ENCODE peak calls at places on chromosomes 1 and 21, in five cellular contexts. B is astrocyte; P is NCI-H2081; F is effector CD4-positive, alpha-beta T cell; V is GM04504. T is an unnamed sample.
A peak's percentile ranks its signal among the peaks of the same experiment; 100 is the strongest.

GRCh38 chr1:161044908-161045748 is 649 bp downstream of the USF1 start:
- DNase-seq in B (peak; percentile 53), V (peak; percentile 26), P (peak; percentile 78), F (peak; percentile 49), T (peak; percentile 86)

GRCh38 chr1:34900775-34901502 is 28.5 kb downstream of the DLGAP3 start:
- DNase-seq in B (no peak), F (no peak), P (no peak), V (no peak), T (no peak)

GRCh38 chr21:25735895-25736597 is 1.3 kb downstream of the GABPA start:
- DNase-seq in P (peak; percentile 16), V (peak; percentile 10), B (peak; percentile 42), F (no peak), T (no peak)

GRCh38 chr1:205986291-205986690 is 16.9 kb downstream of the RAB7B start:
- DNase-seq in V (no peak), P (no peak), B (no peak), F (no peak), T (no peak)

GRCh38 chr1:44646276-44646675 is 28.0 kb downstream of the TMEM53 start:
- DNase-seq in V (no peak), P (no peak), F (no peak), B (peak; percentile 41), T (no peak)

GRCh38 chr1:28853033-28853742 is 41.2 kb downstream of the OPRD1 start:
- DNase-seq in V (no peak), B (no peak), P (no peak), F (no peak), T (no peak)

GRCh38 chr1:208510192-208510952 is 266.2 kb upstream of the PLXNA2 start:
- DNase-seq in P (no peak), B (peak; percentile 42), V (peak; percentile 63), F (no peak), T (no peak)

GRCh38 chr1:18139198-18139981 is 31.8 kb downstream of the IGSF21 start:
- DNase-seq in F (no peak), V (no peak), P (no peak), B (no peak), T (no peak)

GRCh38 chr1:9439074-9439761 is 100.0 kb upstream of the SLC25A33 start:
- DNase-seq in P (no peak), F (no peak), B (no peak), V (no peak), T (peak; percentile 44)

GRCh38 chr1:70200065-70200464 is 5.3 kb downstream of the LRRC40 start:
- DNase-seq in V (no peak), B (no peak), F (no peak), P (no peak), T (no peak)

GRCh38 chr1:147384805-147385204 is 142.3 kb downstream of the CHD1L start:
- DNase-seq in B (no peak), V (no peak), P (no peak), F (no peak), T (no peak)

GRCh38 chr1:74733616-74734484 is 898 bp downstream of the TYW3 start:
- DNase-seq in P (peak; percentile 84), B (peak; percentile 64), V (peak; percentile 44), F (peak; percentile 39), T (peak; percentile 34)

GRCh38 chr21:24112020-24112419 is 1495.3 kb downstream of the MRPL39 start:
- DNase-seq in V (no peak), B (peak; percentile 11), F (no peak), P (no peak), T (no peak)

GRCh38 chr21:41568606-41569385 is 60.8 kb upstream of the TMPRSS2 start:
- DNase-seq in V (no peak), B (no peak), P (no peak), F (no peak), T (no peak)

GRCh38 chr1:99652881-99653281 is 7.0 kb downstream of the PALMD start:
- DNase-seq in F (no peak), B (peak; percentile 81), P (no peak), V (no peak), T (no peak)

GRCh38 chr21:42460391-42461184 is 35.4 kb downstream of the RSPH1 start:
- DNase-seq in P (peak; percentile 88), V (no peak), F (peak; percentile 41), B (no peak), T (no peak)

GRCh38 chr1:209057901-209058300 is 525.6 kb upstream of the CAMK1G start:
- DNase-seq in P (no peak), B (no peak), F (no peak), V (no peak), T (no peak)

GRCh38 chr1:224251741-224252146 is 68.7 kb downstream of the DEGS1 start:
- DNase-seq in P (no peak), F (no peak), B (no peak), V (no peak), T (no peak)

GRCh38 chr1:113137563-113137962 is 64.6 kb downstream of the LRIG2 start:
- DNase-seq in V (no peak), P (no peak), F (no peak), B (no peak), T (no peak)

GRCh38 chr1:112710159-112710558 is 3.2 kb upstream of the RHOC start:
- DNase-seq in F (no peak), B (no peak), P (no peak), V (no peak), T (no peak)

GRCh38 chr1:86765073-86765472 is 60.7 kb downstream of the SH3GLB1 start:
- DNase-seq in F (no peak), B (no peak), P (no peak), V (no peak), T (no peak)

GRCh38 chr1:2856076-2856390 is 54.5 kb upstream of the TTC34 start:
- DNase-seq in B (no peak), P (no peak), V (no peak), F (no peak), T (no peak)

GRCh38 chr1:53548031-53548491 is 88.9 kb downstream of the DMRTB1 start:
- DNase-seq in V (no peak), F (no peak), P (no peak), B (no peak), T (no peak)

GRCh38 chr1:6248798-6249731 is 5.1 kb downstream of the HES3 start:
- DNase-seq in F (no peak), V (no peak), B (no peak), P (no peak), T (no peak)

GRCh38 chr1:111191496-111191895 is 8.9 kb downstream of the DENND2D start:
- DNase-seq in P (no peak), F (no peak), V (peak; percentile 70), B (peak; percentile 73), T (no peak)

GRCh38 chr1:31587720-31588423 is 11.6 kb downstream of the TINAGL1 start:
- DNase-seq in P (peak; percentile 49), F (no peak), V (no peak), B (no peak), T (peak; percentile 80)

T was measured in HuH-7.5.